ENCODE peak calls at places on chromosomes 4 and X, in four cellular contexts. One of them, this sample, is unnamed.

GRCh38 chrX:49840679-49841078 is 11.6 kb downstream of the PAGE4 start:
- DNase-seq in SK-N-SH: peak
- DNase-seq in HCT116: peak
- DNase-seq in A549: peak
- DNase-seq in this sample: peak

GRCh38 chrX:2177541-2177940 is 323.2 kb downstream of the DHRSX start:
- DNase-seq in SK-N-SH: no peak
- DNase-seq in HCT116: no peak
- DNase-seq in A549: no peak
- DNase-seq in this sample: no peak

GRCh38 chr4:120446051-120446567 is 379.5 kb upstream of the MAD2L1 start:
- DNase-seq in SK-N-SH: no peak
- DNase-seq in HCT116: no peak
- DNase-seq in A549: no peak
- DNase-seq in this sample: no peak

GRCh38 chr4:130393246-130394041 is 1297.5 kb downstream of the C4orf33 start:
- DNase-seq in SK-N-SH: no peak
- DNase-seq in HCT116: no peak
- DNase-seq in A549: no peak
- DNase-seq in this sample: no peak

GRCh38 chr4:148716361-148717063 is 274.3 kb upstream of the NR3C2 start:
- DNase-seq in SK-N-SH: no peak
- DNase-seq in HCT116: no peak
- DNase-seq in A549: no peak
- DNase-seq in this sample: no peak

GRCh38 chrX:153883163-153883843 is 2.7 kb downstream of the L1CAM start:
- DNase-seq in SK-N-SH: no peak
- DNase-seq in HCT116: no peak
- DNase-seq in A549: no peak
- DNase-seq in this sample: no peak

GRCh38 chrX:71958281-71958675 is 47.6 kb downstream of the NHSL2 start:
- DNase-seq in SK-N-SH: no peak
- DNase-seq in HCT116: no peak
- DNase-seq in A549: no peak
- DNase-seq in this sample: no peak

GRCh38 chr4:145481164-145481941 is at the start of gene SMAD1:
- DNase-seq in SK-N-SH: peak
- DNase-seq in HCT116: peak
- DNase-seq in A549: peak
- DNase-seq in this sample: no peak

GRCh38 chrX:81120936-81121351 is 80.8 kb downstream of the HMGN5 start:
- DNase-seq in SK-N-SH: peak
- DNase-seq in HCT116: no peak
- DNase-seq in A549: peak
- DNase-seq in this sample: peak

GRCh38 chr4:23889814-23890269 is at the start of gene PPARGC1A:
- DNase-seq in SK-N-SH: peak
- DNase-seq in HCT116: no peak
- DNase-seq in A549: no peak
- DNase-seq in this sample: peak

GRCh38 chr4:148065069-148065468 is 333.2 kb downstream of the ARHGAP10 start:
- DNase-seq in SK-N-SH: no peak
- DNase-seq in HCT116: no peak
- DNase-seq in A549: no peak
- DNase-seq in this sample: no peak

GRCh38 chr4:82519072-82519471 is 42.7 kb downstream of the TMEM150C start:
- DNase-seq in SK-N-SH: no peak
- DNase-seq in HCT116: no peak
- DNase-seq in A549: no peak
- DNase-seq in this sample: no peak

GRCh38 chr4:4735870-4736269 is 123.6 kb upstream of the MSX1 start:
- DNase-seq in SK-N-SH: no peak
- DNase-seq in HCT116: no peak
- DNase-seq in A549: no peak
- DNase-seq in this sample: no peak

GRCh38 chr4:78634011-78634664 is 82.6 kb downstream of the ANXA3 start:
- DNase-seq in SK-N-SH: no peak
- DNase-seq in HCT116: no peak
- DNase-seq in A549: no peak
- DNase-seq in this sample: no peak

DNA sequence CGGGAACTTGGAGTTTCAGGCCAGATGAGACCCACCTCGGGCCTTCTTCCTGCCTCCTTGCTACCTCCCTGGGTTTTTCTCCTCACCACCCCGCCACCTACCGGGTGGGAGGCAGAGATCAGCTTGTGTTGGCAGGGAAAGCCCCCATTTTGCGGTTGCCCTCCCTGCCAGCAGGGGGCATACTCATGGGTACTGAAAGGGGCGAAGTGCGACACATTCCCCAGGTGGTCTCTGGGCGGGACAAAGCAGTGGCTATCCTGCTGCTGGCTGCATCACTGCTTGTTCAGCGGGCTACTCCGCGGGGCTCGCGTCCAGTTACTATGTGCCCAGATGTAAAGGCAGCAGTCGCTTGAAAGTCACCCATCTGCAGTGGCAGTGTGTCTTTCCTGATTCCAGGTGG is 330.3 kb downstream of the PDHA2 start:
- DNase-seq in SK-N-SH: peak
- DNase-seq in HCT116: no peak
- DNase-seq in A549: no peak
- DNase-seq in this sample: peak
- TF ChIP-seq CTCF in SK-N-SH: peak
- TF ChIP-seq CTCF in HCT116: peak
- TF ChIP-seq CTCF in A549: no peak
- TF ChIP-seq CTCF in this sample: no peak

DNA sequence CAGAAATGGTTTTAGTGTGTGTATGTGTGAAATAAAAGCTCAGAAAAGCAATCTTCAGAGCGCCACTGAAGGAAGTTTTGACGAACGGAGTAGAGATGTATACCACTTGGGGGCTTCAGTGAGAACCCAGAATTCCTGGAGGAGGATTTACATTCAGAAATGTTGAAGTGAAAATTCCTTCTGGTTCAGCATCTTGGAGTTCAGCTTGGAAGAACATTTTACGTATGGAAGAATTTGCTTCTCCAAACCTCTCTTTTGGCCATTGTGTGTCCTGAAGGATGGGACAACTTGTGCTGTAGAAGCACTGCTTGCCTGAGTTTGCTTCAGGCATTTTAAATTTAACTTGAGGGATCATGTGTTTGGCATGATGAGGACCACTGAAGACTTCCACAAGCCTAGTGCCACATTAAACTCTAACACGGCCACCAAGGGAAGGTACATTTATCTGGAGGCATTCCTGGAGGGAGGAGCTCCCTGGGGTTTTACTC is 704 bp downstream of the SHROOM3 start:
- DNase-seq in SK-N-SH: no peak
- DNase-seq in HCT116: no peak
- DNase-seq in A549: no peak
- DNase-seq in this sample: no peak
- H3K4me3 ChIP-seq in SK-N-SH: no peak
- H3K4me3 ChIP-seq in HCT116: no peak
- H3K4me3 ChIP-seq in A549: no peak
- H3K4me3 ChIP-seq in this sample: no peak

GRCh38 chr4:87532907-87533306 is 3.7 kb upstream of the SPARCL1 start:
- DNase-seq in SK-N-SH: no peak
- DNase-seq in HCT116: no peak
- DNase-seq in A549: no peak
- DNase-seq in this sample: no peak

GRCh38 chr4:87527446-87528240 is 1.5 kb downstream of the SPARCL1 start:
- DNase-seq in SK-N-SH: no peak
- DNase-seq in HCT116: no peak
- DNase-seq in A549: no peak
- DNase-seq in this sample: no peak

GRCh38 chr4:87529187-87529586 is at the start of gene SPARCL1:
- DNase-seq in SK-N-SH: no peak
- DNase-seq in HCT116: no peak
- DNase-seq in A549: no peak
- DNase-seq in this sample: no peak

GRCh38 chr4:87530868-87531267 is 1.7 kb upstream of the SPARCL1 start:
- DNase-seq in SK-N-SH: no peak
- DNase-seq in HCT116: no peak
- DNase-seq in A549: no peak
- DNase-seq in this sample: no peak

GRCh38 chr4:87532109-87532508 is 2.9 kb upstream of the SPARCL1 start:
- DNase-seq in SK-N-SH: no peak
- DNase-seq in HCT116: no peak
- DNase-seq in A549: no peak
- DNase-seq in this sample: no peak
- TF ChIP-seq MAX in SK-N-SH: no peak
- TF ChIP-seq MAX in HCT116: no peak
- TF ChIP-seq MAX in A549: no peak
- TF ChIP-seq MAX in this sample: no peak

GRCh38 chr4:80335554-80336358 is at the start of gene CFAP299:
- DNase-seq in SK-N-SH: peak
- DNase-seq in HCT116: peak
- DNase-seq in A549: peak
- DNase-seq in this sample: peak
- TF ChIP-seq CTCF in SK-N-SH: peak
- TF ChIP-seq CTCF in HCT116: peak
- TF ChIP-seq CTCF in A549: peak
- TF ChIP-seq CTCF in this sample: peak

GRCh38 chr4:89685277-89685676 is 151.7 kb downstream of the SNCA start:
- DNase-seq in SK-N-SH: no peak
- DNase-seq in HCT116: no peak
- DNase-seq in A549: no peak
- DNase-seq in this sample: no peak

GRCh38 chr4:89684536-89684935 is 152.4 kb downstream of the SNCA start:
- DNase-seq in SK-N-SH: no peak
- DNase-seq in HCT116: no peak
- DNase-seq in A549: no peak
- DNase-seq in this sample: no peak

GRCh38 chr4:89682808-89683207 is 154.2 kb downstream of the SNCA start:
- DNase-seq in SK-N-SH: no peak
- DNase-seq in HCT116: no peak
- DNase-seq in A549: no peak
- DNase-seq in this sample: no peak

GRCh38 chr4:89681219-89681618 is 155.7 kb downstream of the SNCA start:
- DNase-seq in SK-N-SH: no peak
- DNase-seq in HCT116: peak
- DNase-seq in A549: no peak
- DNase-seq in this sample: no peak

GRCh38 chr4:89681671-89682070 is 155.3 kb downstream of the SNCA start:
- DNase-seq in SK-N-SH: no peak
- DNase-seq in HCT116: no peak
- DNase-seq in A549: no peak
- DNase-seq in this sample: no peak
- H3K4me3 ChIP-seq in SK-N-SH: no peak
- H3K4me3 ChIP-seq in HCT116: peak
- H3K4me3 ChIP-seq in A549: no peak
- H3K4me3 ChIP-seq in this sample: no peak

DNA sequence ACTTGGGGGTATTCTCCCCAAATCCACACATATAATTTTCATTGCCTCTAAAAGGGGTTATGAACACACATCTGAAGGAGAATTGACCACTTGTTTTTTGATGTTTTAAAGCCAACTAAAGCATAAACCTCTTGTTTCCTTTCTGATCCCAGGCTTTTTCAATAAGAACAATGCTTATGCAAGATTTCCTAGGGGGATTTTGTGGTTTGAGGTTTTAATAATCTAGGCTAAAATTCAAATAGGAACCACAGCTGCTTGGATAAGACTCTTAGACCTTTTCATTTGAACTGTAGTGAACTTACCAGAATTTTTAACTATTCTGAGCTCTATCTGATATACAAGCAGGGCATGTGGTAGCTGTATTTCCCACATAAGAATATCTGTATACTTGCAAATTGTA is 651.1 kb downstream of the ANKRD50 start:
- DNase-seq in SK-N-SH: no peak
- DNase-seq in HCT116: no peak
- DNase-seq in A549: no peak
- DNase-seq in this sample: no peak
- TF ChIP-seq MAX in SK-N-SH: no peak
- TF ChIP-seq MAX in HCT116: no peak
- TF ChIP-seq MAX in A549: no peak
- TF ChIP-seq MAX in this sample: no peak

DNA sequence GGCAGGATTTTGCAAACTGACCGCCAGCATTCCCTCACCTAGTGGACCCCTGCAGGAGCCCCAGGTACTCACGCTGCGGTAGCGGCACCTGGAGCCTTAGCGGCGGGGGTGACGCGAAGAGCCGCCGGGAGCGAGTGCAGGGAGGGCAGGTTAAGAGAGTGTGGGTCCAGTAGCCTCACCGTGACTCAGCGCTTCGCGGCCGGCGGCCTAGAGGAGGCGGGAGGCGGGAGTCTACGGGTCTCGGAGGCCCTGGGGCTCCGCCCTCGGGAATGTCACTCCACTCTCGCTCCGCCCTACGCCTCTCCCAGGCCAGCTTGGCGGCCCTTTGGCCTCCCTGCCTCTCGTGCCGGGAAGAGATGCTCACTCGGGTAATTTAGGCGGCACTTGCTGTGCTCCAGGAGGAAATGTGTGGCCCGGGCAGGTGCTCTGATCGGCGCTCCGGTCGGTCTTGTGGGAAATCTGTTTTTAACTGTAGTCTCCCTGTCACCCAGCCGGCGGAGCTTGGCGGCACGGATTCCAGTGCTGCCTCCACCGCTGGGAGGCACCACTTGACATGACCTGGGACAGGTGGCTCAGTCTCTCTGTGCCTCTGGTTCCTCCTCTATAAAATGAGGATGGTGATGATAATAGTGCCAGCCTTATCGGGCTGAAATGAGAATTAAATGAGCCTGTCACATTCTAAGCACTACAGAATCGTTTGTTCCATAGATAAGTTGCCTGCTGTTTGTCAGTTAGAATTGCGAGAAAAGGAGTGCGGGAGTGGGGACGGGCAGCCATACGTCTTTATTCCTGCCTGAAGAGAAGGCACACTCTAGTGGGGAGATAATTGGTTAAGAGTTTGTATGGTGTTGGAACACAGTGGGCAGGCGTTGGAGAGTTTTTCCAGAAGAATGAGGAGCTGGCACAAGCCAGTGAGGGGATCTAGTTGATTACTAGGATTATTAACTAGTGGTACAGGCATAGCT is at the start of gene PIR:
- DNase-seq in SK-N-SH: peak
- DNase-seq in HCT116: peak
- DNase-seq in A549: peak
- DNase-seq in this sample: peak
- TF ChIP-seq CTCF in SK-N-SH: peak
- TF ChIP-seq CTCF in HCT116: peak
- TF ChIP-seq CTCF in A549: peak
- TF ChIP-seq CTCF in this sample: peak

GRCh38 chr4:76206222-76206942 is 7.2 kb downstream of the SCARB2 start:
- DNase-seq in SK-N-SH: peak
- DNase-seq in HCT116: no peak
- DNase-seq in A549: no peak
- DNase-seq in this sample: no peak
- H3K4me3 ChIP-seq in SK-N-SH: no peak
- H3K4me3 ChIP-seq in HCT116: no peak
- H3K4me3 ChIP-seq in A549: no peak
- H3K4me3 ChIP-seq in this sample: no peak

GRCh38 chr4:156609421-156609820 is 362.2 kb downstream of the PDGFC start:
- DNase-seq in SK-N-SH: no peak
- DNase-seq in HCT116: no peak
- DNase-seq in A549: no peak
- DNase-seq in this sample: no peak
- TF ChIP-seq MAX in SK-N-SH: no peak
- TF ChIP-seq MAX in HCT116: no peak
- TF ChIP-seq MAX in A549: no peak
- TF ChIP-seq MAX in this sample: no peak